ENCODE peak calls at places on chromosomes 5 and 9, in five cellular contexts. T is GM23248, A is HCT116, I is adipocyte, Z is IMR-90. D is an unnamed sample. For H3K4me1, the result is how much of the 10 kb centered on the place peaks cover.

GRCh38 chr5:124160265-124160664 is 586.2 kb downstream of the ZNF608 start:
- DNase-seq in T (no peak), A (no peak), I (no peak), Z (no peak), D (no peak)

GRCh38 chr5:155466851-155467250 is 453.3 kb downstream of the KIF4B start:
- DNase-seq in T (no peak), A (no peak), I (no peak), Z (no peak), D (no peak)

GRCh38 chr5:143142596-143143435 is 260.7 kb downstream of the NR3C1 start:
- DNase-seq in T (peak), A (no peak), I (peak), Z (peak), D (peak)

GRCh38 chr5:26482817-26483375 is 555.5 kb downstream of the CDH9 start:
- DNase-seq in T (peak), A (peak), I (peak), Z (no peak), D (no peak)

GRCh38 chr5:72722792-72723402 is 93.6 kb upstream of the TNPO1 start:
- DNase-seq in T (no peak), A (no peak), I (no peak), Z (no peak), D (no peak)

GRCh38 chr9:127384016-127384730 is 12.8 kb upstream of the SLC2A8 start:
- DNase-seq in T (no peak), A (no peak), I (no peak), Z (no peak), D (no peak)

GRCh38 chr5:69492391-69493234 is at the start of gene OCLN:
- DNase-seq in T (peak), A (peak), I (peak), Z (no peak), D (peak)

GRCh38 chr9:91837982-91838731 is 111.9 kb downstream of the ROR2 start:
- DNase-seq in T (peak), A (peak), I (no peak), Z (peak), D (peak)

GRCh38 chr9:27750571-27750970 is 177.3 kb upstream of the C9orf72 start:
- DNase-seq in T (no peak), A (no peak), I (no peak), Z (no peak), D (no peak)

GRCh38 chr5:56853710-56854109 is 38.4 kb downstream of the MAP3K1 start:
- DNase-seq in T (no peak), A (no peak), I (no peak), Z (no peak), D (no peak)

GRCh38 chr5:56852228-56853000 is 37.1 kb downstream of the MAP3K1 start:
- DNase-seq in T (no peak), A (no peak), I (peak), Z (peak), D (no peak)

GRCh38 chr5:56849671-56850070 is 34.3 kb downstream of the MAP3K1 start:
- DNase-seq in T (no peak), A (no peak), I (no peak), Z (no peak), D (no peak)

GRCh38 chr5:56850423-56850822 is 35.1 kb downstream of the MAP3K1 start:
- DNase-seq in T (no peak), A (no peak), I (no peak), Z (no peak), D (no peak)

DNA sequence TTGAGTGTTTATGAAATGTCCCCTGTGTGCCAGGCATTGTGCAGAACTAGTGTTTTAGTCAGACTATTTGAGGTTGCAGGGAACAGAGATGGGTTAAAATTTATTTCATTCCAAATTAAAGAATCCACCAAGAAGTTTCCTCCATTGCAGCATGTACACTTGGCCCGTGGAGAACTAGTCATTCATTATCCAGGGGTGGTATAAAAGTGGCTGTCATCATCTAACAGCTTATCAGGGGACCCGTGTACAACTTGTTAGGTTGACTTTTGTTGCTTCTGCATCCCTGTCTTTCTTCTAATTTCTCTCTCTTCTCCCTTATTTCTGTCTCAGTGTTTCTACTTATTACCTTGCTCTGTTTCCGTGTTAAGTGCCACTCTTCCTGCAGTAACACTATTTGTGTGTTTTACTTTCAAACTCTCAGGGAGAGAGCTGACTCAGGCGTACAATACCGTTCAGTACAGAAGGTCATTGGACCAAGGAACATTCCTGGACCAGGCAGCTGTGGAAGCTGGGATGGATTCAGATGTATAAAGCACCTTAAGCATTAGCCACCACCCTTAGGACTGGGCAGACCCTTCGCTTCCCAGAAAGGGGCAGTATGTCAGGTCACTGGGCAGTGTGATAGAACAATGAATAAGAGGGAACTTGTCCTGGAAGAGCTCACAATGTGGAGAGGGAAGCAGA is 36.1 kb downstream of the MAP3K1 start:
- DNase-seq in T (no peak), A (no peak), I (no peak), Z (peak), D (no peak)
- H3K4me1 ChIP-seq in T (under half), A (under half), I (under half), Z (under half), D (under half)

DNA sequence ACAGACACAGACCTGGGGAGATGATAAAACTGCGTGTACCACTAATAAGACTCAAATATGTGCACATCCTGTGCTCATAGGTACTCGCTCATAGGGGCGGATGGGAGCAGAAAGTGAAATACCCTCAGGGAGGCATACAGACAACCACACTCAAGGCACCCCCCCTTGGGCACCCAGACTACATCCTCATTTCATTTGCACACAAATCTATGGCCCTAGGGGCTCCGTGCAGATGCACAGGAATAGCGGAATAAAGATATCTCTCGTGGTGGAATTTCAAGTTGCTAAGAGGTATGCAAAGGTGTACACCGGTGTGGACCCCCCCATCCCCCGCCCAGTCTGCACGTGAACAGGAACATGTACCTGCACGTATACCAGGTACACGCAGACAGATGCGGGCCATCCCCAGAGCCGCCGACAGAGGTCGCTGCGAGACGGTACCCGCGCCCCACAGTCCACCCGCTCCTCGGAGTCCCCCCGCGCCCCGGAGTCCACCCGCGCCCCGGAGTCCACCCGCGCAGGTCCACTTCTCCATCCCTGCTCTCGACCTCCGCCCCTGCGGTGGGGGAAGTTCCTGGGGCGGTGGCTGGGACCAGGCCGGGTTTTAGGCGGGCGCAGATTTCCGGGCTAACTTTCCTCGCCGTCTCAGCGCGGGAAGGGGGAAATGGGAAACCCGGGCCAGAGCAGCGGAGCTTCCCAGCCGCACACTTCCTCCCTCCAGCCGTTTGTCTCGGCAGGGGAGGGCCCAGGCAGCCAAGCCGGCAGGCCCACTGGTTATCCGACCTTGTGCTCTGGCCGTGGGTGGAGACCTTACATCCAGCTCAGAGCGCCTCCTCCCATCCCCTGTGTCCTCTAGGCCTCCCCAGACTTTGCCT is 1.0 kb upstream of the IL12B start:
- DNase-seq in T (peak), A (no peak), I (peak), Z (peak), D (no peak)
- H3K4me1 ChIP-seq in T (under half), A (under half), I (under half), Z (under half), D (under half)

GRCh38 chr5:151707566-151707965 is 20.9 kb upstream of the SPARC start:
- DNase-seq in T (no peak), A (no peak), I (no peak), Z (no peak), D (no peak)
- H3K4me1 ChIP-seq in T (under half), A (under half), I (under half), Z (under half), D (under half)

GRCh38 chr5:16881253-16881652 is 54.8 kb downstream of the MYO10 start:
- DNase-seq in T (no peak), A (no peak), I (no peak), Z (no peak), D (no peak)
- H3K4me1 ChIP-seq in T (under half), A (under half), I (under half), Z (under half), D (under half)

GRCh38 chr5:14220642-14221041 is 77.5 kb downstream of the TRIO start:
- DNase-seq in T (no peak), A (no peak), I (no peak), Z (no peak), D (no peak)
- H3K4me1 ChIP-seq in T (half or more), A (under half), I (under half), Z (under half), D (under half)

GRCh38 chr9:76897804-76898525 is 7.9 kb downstream of the PRUNE2 start:
- DNase-seq in T (no peak), A (no peak), I (no peak), Z (no peak), D (no peak)

GRCh38 chr9:76893395-76893932 is 12.4 kb downstream of the PRUNE2 start:
- DNase-seq in T (peak), A (no peak), I (no peak), Z (no peak), D (no peak)

GRCh38 chr9:76894198-76894597 is 11.7 kb downstream of the PRUNE2 start:
- DNase-seq in T (peak), A (no peak), I (no peak), Z (no peak), D (no peak)

GRCh38 chr9:76895186-76895585 is 10.7 kb downstream of the PRUNE2 start:
- DNase-seq in T (peak), A (no peak), I (no peak), Z (peak), D (no peak)

DNA sequence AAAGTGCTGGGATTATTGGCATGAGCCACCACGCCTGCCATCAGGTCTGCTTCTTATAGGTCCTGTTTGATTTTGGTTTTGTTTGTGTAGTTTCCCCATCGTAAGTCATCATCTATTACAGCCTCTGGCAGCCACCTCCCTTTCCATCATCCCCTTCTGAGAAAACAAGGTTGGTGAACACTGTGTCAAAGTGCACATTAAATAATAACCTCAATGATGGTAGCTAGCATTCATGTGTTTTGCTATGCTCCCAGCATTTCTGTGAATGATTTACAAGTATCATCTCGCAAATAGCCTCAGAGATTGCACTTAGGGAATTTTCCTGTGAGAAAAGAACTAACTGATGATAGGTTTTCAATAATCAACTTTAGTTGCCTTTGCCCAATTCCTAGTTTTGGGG is 9.9 kb downstream of the PRUNE2 start:
- DNase-seq in T (no peak), A (no peak), I (no peak), Z (no peak), D (no peak)
- H3K4me1 ChIP-seq in T (under half), A (under half), I (under half), Z (under half), D (under half)

GRCh38 chr9:123361086-123361730 is 5.2 kb downstream of the CRB2 start:
- DNase-seq in T (no peak), A (no peak), I (no peak), Z (no peak), D (no peak)
- H3K4me1 ChIP-seq in T (under half), A (under half), I (under half), Z (under half), D (under half)

GRCh38 chr5:181171782-181172181 is 24.4 kb downstream of the OR2V2 start:
- DNase-seq in T (no peak), A (no peak), I (no peak), Z (no peak), D (no peak)
- H3K4me1 ChIP-seq in T (under half), A (half or more), I (under half), Z (under half), D (under half)

DNA sequence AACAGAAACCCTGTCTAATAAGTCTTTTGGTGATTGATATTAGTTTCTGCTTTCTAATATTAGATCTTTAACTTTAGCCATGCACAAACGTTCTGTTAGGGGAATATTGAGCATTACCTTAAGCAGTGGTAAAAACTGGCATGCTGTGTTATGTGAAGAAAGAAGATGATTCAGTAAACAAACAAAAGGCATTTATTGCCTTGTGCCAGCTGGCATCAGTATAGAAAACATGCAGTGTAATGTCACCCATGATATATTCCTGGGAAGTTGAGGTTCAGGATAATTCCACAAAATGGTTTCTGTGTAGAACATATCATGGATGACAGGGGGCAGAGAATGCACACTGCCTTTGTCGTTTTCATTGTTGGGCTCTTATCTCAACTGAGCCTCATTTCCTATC is 24.3 kb downstream of the LRRTM2 start:
- DNase-seq in T (peak), A (no peak), I (no peak), Z (no peak), D (no peak)
- H3K4me1 ChIP-seq in T (under half), A (under half), I (under half), Z (under half), D (under half)

DNA sequence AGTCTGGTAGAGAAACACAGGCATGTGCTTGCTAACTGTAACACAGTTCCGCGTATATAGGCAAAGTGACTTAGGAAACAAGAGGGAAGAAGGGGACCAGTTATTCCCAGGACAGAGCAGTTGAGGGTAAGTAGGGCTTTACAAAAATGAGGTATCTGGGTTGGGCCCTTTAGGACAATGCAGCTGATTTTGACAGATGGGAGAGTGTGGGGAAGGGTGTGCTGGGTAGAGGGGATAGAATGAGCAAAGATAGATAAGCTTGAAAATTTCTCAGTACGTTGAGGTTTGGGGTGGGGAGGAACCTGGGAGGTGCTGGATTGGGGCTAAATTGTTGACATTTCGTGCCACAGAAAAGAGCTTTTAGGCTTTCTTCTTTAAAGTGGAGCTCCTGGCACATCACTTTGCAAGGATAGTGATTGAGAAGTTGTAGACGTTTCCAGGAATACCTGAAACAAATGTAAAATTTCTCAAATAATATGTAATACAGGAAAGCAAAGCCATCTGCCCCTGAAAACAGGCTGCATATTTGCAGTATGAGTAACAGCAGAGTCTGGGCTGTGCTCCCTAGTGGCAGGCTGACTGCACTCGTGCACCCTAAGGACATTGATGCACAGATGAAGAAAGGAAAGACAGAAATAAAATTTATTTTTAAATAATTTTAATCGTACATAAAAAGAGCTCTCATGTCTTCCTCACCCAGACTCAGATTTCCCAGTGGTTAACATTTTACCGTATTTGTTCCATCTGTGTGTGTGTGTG is 145.0 kb upstream of the DMRT1 start:
- DNase-seq in T (peak), A (no peak), I (peak), Z (peak), D (no peak)
- H3K4me1 ChIP-seq in T (half or more), A (under half), I (half or more), Z (under half), D (half or more)

D was measured in RWPE2.